ENCODE peak calls at places on chromosomes 4 and X, in seven cellular contexts. One of them, this sample, is unnamed.

GRCh38 chr4:189202869-189203271 is 737.8 kb upstream of the FRG1 start:
- DNase-seq in K562: no peak
- DNase-seq in ovary: no peak
- DNase-seq in A549: peak
- DNase-seq in stomach: no peak
- DNase-seq in GM12878: no peak
- DNase-seq in transverse colon: no peak
- DNase-seq in this sample: no peak

GRCh38 chr4:114226968-114227760 is 247.7 kb upstream of the ARSJ start:
- DNase-seq in K562: no peak
- DNase-seq in ovary: no peak
- DNase-seq in A549: no peak
- DNase-seq in stomach: no peak
- DNase-seq in GM12878: no peak
- DNase-seq in transverse colon: no peak
- DNase-seq in this sample: no peak

GRCh38 chrX:70694339-70695122 is 214.0 kb downstream of the TEX11 start:
- DNase-seq in K562: no peak
- DNase-seq in ovary: no peak
- DNase-seq in A549: no peak
- DNase-seq in stomach: no peak
- DNase-seq in GM12878: no peak
- DNase-seq in transverse colon: no peak
- DNase-seq in this sample: no peak

GRCh38 chr4:118729287-118730286 is 44.4 kb downstream of the METTL14 start:
- DNase-seq in K562: no peak
- DNase-seq in ovary: no peak
- DNase-seq in A549: no peak
- DNase-seq in stomach: no peak
- DNase-seq in GM12878: no peak
- DNase-seq in transverse colon: no peak
- DNase-seq in this sample: no peak

GRCh38 chrX:109732319-109732779 is 708 bp downstream of the ACSL4 start:
- DNase-seq in K562: peak
- DNase-seq in ovary: no peak
- DNase-seq in A549: peak
- DNase-seq in stomach: no peak
- DNase-seq in GM12878: no peak
- DNase-seq in transverse colon: no peak
- DNase-seq in this sample: no peak

GRCh38 chr4:142474398-142475087 is 371.6 kb downstream of the INPP4B start:
- DNase-seq in K562: no peak
- DNase-seq in ovary: no peak
- DNase-seq in A549: peak
- DNase-seq in stomach: peak
- DNase-seq in GM12878: no peak
- DNase-seq in transverse colon: no peak
- DNase-seq in this sample: no peak

GRCh38 chrX:72305286-72306084 is at the start of gene CITED1:
- DNase-seq in K562: peak
- DNase-seq in ovary: no peak
- DNase-seq in A549: no peak
- DNase-seq in stomach: no peak
- DNase-seq in GM12878: no peak
- DNase-seq in transverse colon: no peak
- DNase-seq in this sample: no peak

GRCh38 chrX:17697191-17697590 is 40.1 kb upstream of the SCML1 start:
- DNase-seq in K562: no peak
- DNase-seq in ovary: no peak
- DNase-seq in A549: no peak
- DNase-seq in stomach: no peak
- DNase-seq in GM12878: no peak
- DNase-seq in transverse colon: no peak
- DNase-seq in this sample: no peak

GRCh38 chr4:1554876-1555265 is 129.2 kb downstream of the FAM53A start:
- DNase-seq in K562: no peak
- DNase-seq in ovary: no peak
- DNase-seq in A549: no peak
- DNase-seq in stomach: peak
- DNase-seq in GM12878: no peak
- DNase-seq in transverse colon: no peak
- DNase-seq in this sample: no peak

GRCh38 chr4:113141901-113142346 is 92.5 kb downstream of the ANK2 start:
- DNase-seq in K562: no peak
- DNase-seq in ovary: no peak
- DNase-seq in A549: peak
- DNase-seq in stomach: no peak
- DNase-seq in GM12878: no peak
- DNase-seq in transverse colon: no peak
- DNase-seq in this sample: no peak

GRCh38 chr4:165151734-165152133 is 39.1 kb upstream of the TMEM192 start:
- DNase-seq in K562: no peak
- DNase-seq in ovary: no peak
- DNase-seq in A549: no peak
- DNase-seq in stomach: no peak
- DNase-seq in GM12878: no peak
- DNase-seq in transverse colon: no peak
- DNase-seq in this sample: peak

GRCh38 chrX:27765718-27766117 is 42.1 kb upstream of the MAGEB10 start:
- DNase-seq in K562: no peak
- DNase-seq in ovary: no peak
- DNase-seq in A549: no peak
- DNase-seq in stomach: no peak
- DNase-seq in GM12878: no peak
- DNase-seq in transverse colon: no peak
- DNase-seq in this sample: no peak

GRCh38 chrX:150774798-150775568 is 81.8 kb downstream of the MTMR1 start:
- DNase-seq in K562: no peak
- DNase-seq in ovary: no peak
- DNase-seq in A549: no peak
- DNase-seq in stomach: no peak
- DNase-seq in GM12878: no peak
- DNase-seq in transverse colon: no peak
- DNase-seq in this sample: no peak

GRCh38 chr4:108683479-108683878 is 33.1 kb downstream of the OSTC start:
- DNase-seq in K562: no peak
- DNase-seq in ovary: no peak
- DNase-seq in A549: peak
- DNase-seq in stomach: no peak
- DNase-seq in GM12878: no peak
- DNase-seq in transverse colon: no peak
- DNase-seq in this sample: no peak

GRCh38 chrX:102077426-102077825 is 48.1 kb upstream of the TCEAL2 start:
- DNase-seq in K562: no peak
- DNase-seq in ovary: no peak
- DNase-seq in A549: no peak
- DNase-seq in stomach: no peak
- DNase-seq in GM12878: no peak
- DNase-seq in transverse colon: no peak
- DNase-seq in this sample: no peak

GRCh38 chr4:102114118-102114630 is 231.1 kb downstream of the SLC39A8 start:
- DNase-seq in K562: no peak
- DNase-seq in ovary: no peak
- DNase-seq in A549: no peak
- DNase-seq in stomach: no peak
- DNase-seq in GM12878: no peak
- DNase-seq in transverse colon: no peak
- DNase-seq in this sample: no peak

GRCh38 chr4:102120846-102121245 is 224.4 kb downstream of the SLC39A8 start:
- DNase-seq in K562: no peak
- DNase-seq in ovary: no peak
- DNase-seq in A549: no peak
- DNase-seq in stomach: no peak
- DNase-seq in GM12878: no peak
- DNase-seq in transverse colon: no peak
- DNase-seq in this sample: no peak

DNA sequence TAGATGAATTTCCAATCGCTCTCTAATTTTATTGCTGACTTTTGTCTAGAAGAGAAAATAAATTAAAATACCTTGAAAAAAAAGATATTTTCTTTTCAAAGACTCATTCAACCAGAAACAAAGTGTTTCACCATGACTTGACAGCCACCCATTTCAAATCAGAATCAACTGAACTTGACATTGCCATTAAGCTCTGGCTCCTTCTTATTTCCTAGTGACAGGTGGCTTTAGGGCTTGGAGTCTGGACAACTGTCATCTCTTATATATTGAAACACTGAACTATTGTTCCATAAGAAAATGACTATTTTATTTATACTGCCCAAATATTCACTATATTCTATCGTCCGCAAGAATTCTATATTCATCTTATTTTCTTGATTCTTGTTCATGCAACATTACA is 229.2 kb downstream of the SLC39A8 start:
- DNase-seq in K562: no peak
- DNase-seq in ovary: no peak
- DNase-seq in A549: no peak
- DNase-seq in stomach: no peak
- DNase-seq in GM12878: no peak
- DNase-seq in transverse colon: no peak
- DNase-seq in this sample: no peak
- TF ChIP-seq EP300 in K562: no peak
- TF ChIP-seq EP300 in ovary: no peak
- TF ChIP-seq EP300 in A549: no peak
- TF ChIP-seq EP300 in stomach: no peak
- TF ChIP-seq EP300 in GM12878: no peak
- TF ChIP-seq EP300 in transverse colon: no peak
- TF ChIP-seq EP300 in this sample: no peak

GRCh38 chr4:176198316-176198903 is 3.0 kb upstream of the SPATA4 start:
- DNase-seq in K562: no peak
- DNase-seq in ovary: no peak
- DNase-seq in A549: no peak
- DNase-seq in stomach: peak
- DNase-seq in GM12878: no peak
- DNase-seq in transverse colon: peak
- DNase-seq in this sample: no peak

GRCh38 chr4:176193126-176193525 is 2.3 kb downstream of the SPATA4 start:
- DNase-seq in K562: no peak
- DNase-seq in ovary: no peak
- DNase-seq in A549: no peak
- DNase-seq in stomach: no peak
- DNase-seq in GM12878: no peak
- DNase-seq in transverse colon: no peak
- DNase-seq in this sample: no peak

GRCh38 chr4:176191974-176192373 is 3.4 kb downstream of the SPATA4 start:
- DNase-seq in K562: no peak
- DNase-seq in ovary: no peak
- DNase-seq in A549: peak
- DNase-seq in stomach: no peak
- DNase-seq in GM12878: no peak
- DNase-seq in transverse colon: no peak
- DNase-seq in this sample: no peak

GRCh38 chr4:176193898-176194297 is 1.5 kb downstream of the SPATA4 start:
- DNase-seq in K562: no peak
- DNase-seq in ovary: no peak
- DNase-seq in A549: peak
- DNase-seq in stomach: no peak
- DNase-seq in GM12878: no peak
- DNase-seq in transverse colon: no peak
- DNase-seq in this sample: no peak

GRCh38 chr4:176195184-176195978 is at the start of gene SPATA4:
- DNase-seq in K562: peak
- DNase-seq in ovary: peak
- DNase-seq in A549: peak
- DNase-seq in stomach: peak
- DNase-seq in GM12878: peak
- DNase-seq in transverse colon: peak
- DNase-seq in this sample: peak
- TF ChIP-seq POLR2A in K562: peak
- TF ChIP-seq POLR2A in ovary: no peak
- TF ChIP-seq POLR2A in A549: peak
- TF ChIP-seq POLR2A in stomach: no peak
- TF ChIP-seq POLR2A in GM12878: no peak
- TF ChIP-seq POLR2A in transverse colon: peak
- TF ChIP-seq POLR2A in this sample: no peak

DNA sequence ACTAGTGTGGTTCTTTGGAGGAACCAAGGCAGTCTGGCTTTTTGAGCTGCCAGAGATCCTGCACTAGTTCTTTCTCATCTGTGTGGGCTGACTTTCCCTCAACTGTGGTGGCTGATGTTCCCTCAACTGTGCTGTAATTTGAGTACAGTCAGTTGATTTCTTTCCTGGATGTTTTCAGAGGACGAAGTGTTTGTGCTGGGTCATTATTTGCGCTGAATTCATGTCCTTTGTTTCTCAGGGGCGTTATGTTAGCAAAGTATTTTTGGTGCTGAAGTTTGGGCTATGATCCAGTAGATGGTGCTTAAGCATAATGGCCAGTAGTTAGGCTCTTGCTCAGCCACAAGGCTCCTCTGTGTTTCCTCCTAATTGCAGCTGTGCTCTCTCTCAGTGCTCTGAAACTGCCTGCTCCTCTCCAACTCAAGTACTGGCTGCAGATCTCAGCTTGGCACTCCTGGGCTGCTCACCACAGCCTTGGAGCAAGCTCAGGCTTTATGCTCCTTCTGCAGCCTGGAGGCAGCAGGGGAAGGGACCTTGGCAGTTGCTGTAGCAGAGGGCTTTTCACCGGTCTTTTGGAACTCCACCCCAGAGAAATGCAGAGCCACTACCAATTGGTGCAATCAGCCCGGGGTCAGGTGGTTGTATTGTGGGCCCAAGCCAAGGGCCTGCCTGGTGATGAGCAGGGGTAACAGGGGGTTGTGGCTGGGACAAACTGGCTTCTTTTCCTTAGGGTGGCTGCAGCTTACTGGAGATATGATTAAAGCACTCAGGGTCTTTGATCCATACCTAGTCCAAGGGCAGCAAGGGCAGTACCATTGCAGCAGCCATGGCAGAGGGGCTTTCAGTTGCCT is 27.9 kb downstream of the ENPEP start:
- DNase-seq in K562: no peak
- DNase-seq in ovary: no peak
- DNase-seq in A549: no peak
- DNase-seq in stomach: no peak
- DNase-seq in GM12878: no peak
- DNase-seq in transverse colon: no peak
- DNase-seq in this sample: no peak
- TF ChIP-seq CTCF in K562: no peak
- TF ChIP-seq CTCF in ovary: no peak
- TF ChIP-seq CTCF in A549: no peak
- TF ChIP-seq CTCF in stomach: no peak
- TF ChIP-seq CTCF in GM12878: no peak
- TF ChIP-seq CTCF in transverse colon: no peak
- TF ChIP-seq CTCF in this sample: no peak

GRCh38 chr4:76582074-76582816 is 147.2 kb downstream of the SHROOM3 start:
- DNase-seq in K562: no peak
- DNase-seq in ovary: no peak
- DNase-seq in A549: no peak
- DNase-seq in stomach: no peak
- DNase-seq in GM12878: no peak
- DNase-seq in transverse colon: no peak
- DNase-seq in this sample: no peak
- TF ChIP-seq EP300 in K562: no peak
- TF ChIP-seq EP300 in ovary: no peak
- TF ChIP-seq EP300 in A549: no peak
- TF ChIP-seq EP300 in stomach: no peak
- TF ChIP-seq EP300 in GM12878: no peak
- TF ChIP-seq EP300 in transverse colon: no peak
- TF ChIP-seq EP300 in this sample: no peak

DNA sequence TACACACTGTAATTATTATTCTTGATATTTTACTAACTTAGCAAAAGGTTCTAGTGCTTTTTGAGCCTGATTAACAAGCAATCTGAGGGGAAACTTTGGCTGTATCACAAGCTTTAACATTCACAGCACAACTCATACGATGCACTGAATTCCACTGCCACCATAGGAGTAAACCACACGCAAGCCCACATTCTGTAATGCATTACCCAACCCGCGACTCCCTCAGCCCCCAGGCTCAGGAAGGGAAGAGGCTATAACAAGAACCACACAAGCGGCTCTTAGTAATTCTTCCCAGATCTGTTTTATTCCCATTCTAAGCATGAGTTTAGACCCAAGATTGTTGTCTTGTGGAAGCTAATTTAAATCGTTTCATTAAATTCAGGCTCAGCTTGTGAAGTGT is 138.5 kb upstream of the TBL1X start:
- DNase-seq in K562: no peak
- DNase-seq in ovary: no peak
- DNase-seq in A549: no peak
- DNase-seq in stomach: no peak
- DNase-seq in GM12878: no peak
- DNase-seq in transverse colon: no peak
- DNase-seq in this sample: no peak
- TF ChIP-seq POLR2A in K562: no peak
- TF ChIP-seq POLR2A in ovary: no peak
- TF ChIP-seq POLR2A in A549: no peak
- TF ChIP-seq POLR2A in stomach: no peak
- TF ChIP-seq POLR2A in GM12878: no peak
- TF ChIP-seq POLR2A in transverse colon: no peak
- TF ChIP-seq POLR2A in this sample: no peak